ENCODE peak calls at places on chromosomes 1 and 21, in six cellular contexts. J is M059J; Z is thoracic aorta; C is AG04450; G is stimulated activated CD8-positive, alpha-beta memory T cell treated with anti-CD3 and anti-CD28 coated beads, Interleukin-4, amount 100 ng/mL, for 4 hours; B is AG08396. K is an unnamed sample.

GRCh38 chr1:189149547-189150375 is 1327.9 kb downstream of the BRINP3 start:
- DNase-seq in J (no peak), Z (no peak), C (no peak), G (no peak), B (no peak), K (no peak)

GRCh38 chr21:37792046-37792445 is 124.2 kb downstream of the KCNJ6 start:
- DNase-seq in J (no peak), Z (no peak), C (no peak), G (no peak), B (no peak), K (peak)

GRCh38 chr1:199010492-199010891 is 371.7 kb downstream of the PTPRC start:
- DNase-seq in J (no peak), Z (no peak), C (no peak), G (no peak), B (no peak), K (no peak)

GRCh38 chr1:154772611-154773515 is 97.2 kb downstream of the KCNN3 start:
- DNase-seq in J (no peak), Z (no peak), C (no peak), G (no peak), B (no peak), K (no peak)

GRCh38 chr1:226708342-226708780 is 30.7 kb downstream of the ITPKB start:
- DNase-seq in J (peak), Z (no peak), C (peak), G (no peak), B (peak), K (peak)

GRCh38 chr1:225688345-225688744 is 35.4 kb upstream of the ENAH start:
- DNase-seq in J (no peak), Z (no peak), C (no peak), G (no peak), B (no peak), K (no peak)

GRCh38 chr1:31700468-31701136 is 3.2 kb downstream of the COL16A1 start:
- DNase-seq in J (no peak), Z (no peak), C (no peak), G (no peak), B (no peak), K (no peak)

GRCh38 chr1:179591592-179592580 is at the start of gene TDRD5:
- DNase-seq in J (no peak), Z (no peak), C (no peak), G (no peak), B (peak), K (no peak)

K was measured in adipocyte.